ENCODE peak calls at places on chromosomes 3 and 15, in ten cellular contexts. One of them, this sample, is unnamed.

GRCh38 chr15:77021803-77022381 is 27.0 kb downstream of the PSTPIP1 start:
- DNase-seq in stimulated activated CD4-positive, alpha-beta T cell treated with anti-CD3 and anti-CD28 coated beads, Interleukin-4, amount 100 ng/mL, for 1 hour: no peak
- DNase-seq in DMS53: no peak
- DNase-seq in mesendoderm: no peak
- DNase-seq in cardiac muscle cell: peak; percentile 68
- DNase-seq in AG20443: peak; percentile 86
- DNase-seq in MM.1S: peak; percentile 68
- DNase-seq in GM04503: peak; percentile 29
- DNase-seq in activated T-cell treated with anti-CD3 and anti-CD28 coated beads, Interleukin-2, amount 50 U/mL, for 72 hours: peak; percentile 55
- DNase-seq in activated naive CD4-positive, alpha-beta T cell treated with anti-CD3 and anti-CD28 coated beads, Interleukin-2, amount 50 U/mL, for 72 hours: peak; percentile 32
- DNase-seq in this sample: peak; percentile 66

GRCh38 chr3:132464066-132464465 is 46.8 kb downstream of the DNAJC13 start:
- DNase-seq in stimulated activated CD4-positive, alpha-beta T cell treated with anti-CD3 and anti-CD28 coated beads, Interleukin-4, amount 100 ng/mL, for 1 hour: no peak
- DNase-seq in mesendoderm: no peak
- DNase-seq in GM04503: no peak
- DNase-seq in cardiac muscle cell: peak; percentile 33
- DNase-seq in MM.1S: no peak
- DNase-seq in activated naive CD4-positive, alpha-beta T cell treated with anti-CD3 and anti-CD28 coated beads, Interleukin-2, amount 50 U/mL, for 72 hours: no peak
- DNase-seq in activated T-cell treated with anti-CD3 and anti-CD28 coated beads, Interleukin-2, amount 50 U/mL, for 72 hours: no peak
- DNase-seq in AG20443: peak; percentile 7
- DNase-seq in DMS53: no peak
- DNase-seq in this sample: no peak

GRCh38 chr3:103847081-103848062 is 1412.6 kb downstream of the ZPLD1 start:
- DNase-seq in cardiac muscle cell: no peak
- DNase-seq in activated T-cell treated with anti-CD3 and anti-CD28 coated beads, Interleukin-2, amount 50 U/mL, for 72 hours: no peak
- DNase-seq in stimulated activated CD4-positive, alpha-beta T cell treated with anti-CD3 and anti-CD28 coated beads, Interleukin-4, amount 100 ng/mL, for 1 hour: no peak
- DNase-seq in activated naive CD4-positive, alpha-beta T cell treated with anti-CD3 and anti-CD28 coated beads, Interleukin-2, amount 50 U/mL, for 72 hours: no peak
- DNase-seq in mesendoderm: no peak
- DNase-seq in AG20443: no peak
- DNase-seq in MM.1S: no peak
- DNase-seq in DMS53: no peak
- DNase-seq in GM04503: no peak
- DNase-seq in this sample: no peak

GRCh38 chr3:48425281-48425812 is 4.5 kb downstream of the PLXNB1 start:
- DNase-seq in activated T-cell treated with anti-CD3 and anti-CD28 coated beads, Interleukin-2, amount 50 U/mL, for 72 hours: no peak
- DNase-seq in stimulated activated CD4-positive, alpha-beta T cell treated with anti-CD3 and anti-CD28 coated beads, Interleukin-4, amount 100 ng/mL, for 1 hour: no peak
- DNase-seq in activated naive CD4-positive, alpha-beta T cell treated with anti-CD3 and anti-CD28 coated beads, Interleukin-2, amount 50 U/mL, for 72 hours: no peak
- DNase-seq in cardiac muscle cell: peak; percentile 26
- DNase-seq in DMS53: no peak
- DNase-seq in GM04503: no peak
- DNase-seq in mesendoderm: no peak
- DNase-seq in MM.1S: no peak
- DNase-seq in AG20443: no peak
- DNase-seq in this sample: no peak

GRCh38 chr3:41317718-41318117 is 118.4 kb downstream of the CTNNB1 start:
- DNase-seq in activated naive CD4-positive, alpha-beta T cell treated with anti-CD3 and anti-CD28 coated beads, Interleukin-2, amount 50 U/mL, for 72 hours: no peak
- DNase-seq in DMS53: no peak
- DNase-seq in stimulated activated CD4-positive, alpha-beta T cell treated with anti-CD3 and anti-CD28 coated beads, Interleukin-4, amount 100 ng/mL, for 1 hour: no peak
- DNase-seq in AG20443: peak; percentile 40
- DNase-seq in activated T-cell treated with anti-CD3 and anti-CD28 coated beads, Interleukin-2, amount 50 U/mL, for 72 hours: no peak
- DNase-seq in cardiac muscle cell: peak; percentile 39
- DNase-seq in GM04503: peak; percentile 72
- DNase-seq in mesendoderm: no peak
- DNase-seq in MM.1S: no peak
- DNase-seq in this sample: no peak

GRCh38 chr3:172595648-172596393 is 72.6 kb upstream of the TNFSF10 start:
- DNase-seq in stimulated activated CD4-positive, alpha-beta T cell treated with anti-CD3 and anti-CD28 coated beads, Interleukin-4, amount 100 ng/mL, for 1 hour: no peak
- DNase-seq in cardiac muscle cell: peak; percentile 79
- DNase-seq in mesendoderm: peak; percentile 52
- DNase-seq in DMS53: peak; percentile 75
- DNase-seq in activated T-cell treated with anti-CD3 and anti-CD28 coated beads, Interleukin-2, amount 50 U/mL, for 72 hours: peak; percentile 48
- DNase-seq in MM.1S: peak; percentile 90
- DNase-seq in AG20443: peak; percentile 71
- DNase-seq in GM04503: peak; percentile 13
- DNase-seq in activated naive CD4-positive, alpha-beta T cell treated with anti-CD3 and anti-CD28 coated beads, Interleukin-2, amount 50 U/mL, for 72 hours: peak; percentile 40
- DNase-seq in this sample: peak; percentile 27

GRCh38 chr15:35174948-35175347 is 89.9 kb upstream of the NANOGP8 start:
- DNase-seq in cardiac muscle cell: no peak
- DNase-seq in activated naive CD4-positive, alpha-beta T cell treated with anti-CD3 and anti-CD28 coated beads, Interleukin-2, amount 50 U/mL, for 72 hours: no peak
- DNase-seq in activated T-cell treated with anti-CD3 and anti-CD28 coated beads, Interleukin-2, amount 50 U/mL, for 72 hours: no peak
- DNase-seq in GM04503: no peak
- DNase-seq in mesendoderm: no peak
- DNase-seq in MM.1S: no peak
- DNase-seq in stimulated activated CD4-positive, alpha-beta T cell treated with anti-CD3 and anti-CD28 coated beads, Interleukin-4, amount 100 ng/mL, for 1 hour: no peak
- DNase-seq in AG20443: no peak
- DNase-seq in DMS53: no peak
- DNase-seq in this sample: no peak

GRCh38 chr3:155664922-155665695 is 79.8 kb downstream of the PLCH1 start:
- DNase-seq in GM04503: peak; percentile 81
- DNase-seq in cardiac muscle cell: peak; percentile 96
- DNase-seq in activated naive CD4-positive, alpha-beta T cell treated with anti-CD3 and anti-CD28 coated beads, Interleukin-2, amount 50 U/mL, for 72 hours: no peak
- DNase-seq in MM.1S: no peak
- DNase-seq in AG20443: peak; percentile 86
- DNase-seq in stimulated activated CD4-positive, alpha-beta T cell treated with anti-CD3 and anti-CD28 coated beads, Interleukin-4, amount 100 ng/mL, for 1 hour: no peak
- DNase-seq in mesendoderm: no peak
- DNase-seq in activated T-cell treated with anti-CD3 and anti-CD28 coated beads, Interleukin-2, amount 50 U/mL, for 72 hours: no peak
- DNase-seq in DMS53: peak; percentile 12
- DNase-seq in this sample: no peak

GRCh38 chr15:32028921-32029320 is 1.4 kb upstream of the CHRNA7 start:
- DNase-seq in GM04503: no peak
- DNase-seq in cardiac muscle cell: no peak
- DNase-seq in activated T-cell treated with anti-CD3 and anti-CD28 coated beads, Interleukin-2, amount 50 U/mL, for 72 hours: no peak
- DNase-seq in activated naive CD4-positive, alpha-beta T cell treated with anti-CD3 and anti-CD28 coated beads, Interleukin-2, amount 50 U/mL, for 72 hours: no peak
- DNase-seq in MM.1S: no peak
- DNase-seq in stimulated activated CD4-positive, alpha-beta T cell treated with anti-CD3 and anti-CD28 coated beads, Interleukin-4, amount 100 ng/mL, for 1 hour: no peak
- DNase-seq in AG20443: no peak
- DNase-seq in DMS53: peak; percentile 16
- DNase-seq in mesendoderm: peak; percentile 82
- DNase-seq in this sample: no peak

GRCh38 chr15:90708516-90708915 is 8.6 kb upstream of the BLM start:
- DNase-seq in GM04503: no peak
- DNase-seq in AG20443: no peak
- DNase-seq in activated T-cell treated with anti-CD3 and anti-CD28 coated beads, Interleukin-2, amount 50 U/mL, for 72 hours: no peak
- DNase-seq in DMS53: no peak
- DNase-seq in cardiac muscle cell: no peak
- DNase-seq in MM.1S: no peak
- DNase-seq in mesendoderm: peak; percentile 43
- DNase-seq in activated naive CD4-positive, alpha-beta T cell treated with anti-CD3 and anti-CD28 coated beads, Interleukin-2, amount 50 U/mL, for 72 hours: no peak
- DNase-seq in stimulated activated CD4-positive, alpha-beta T cell treated with anti-CD3 and anti-CD28 coated beads, Interleukin-4, amount 100 ng/mL, for 1 hour: no peak
- DNase-seq in this sample: no peak

GRCh38 chr3:127443581-127444375 is 146.8 kb downstream of the TPRA1 start:
- DNase-seq in DMS53: no peak
- DNase-seq in MM.1S: no peak
- DNase-seq in AG20443: no peak
- DNase-seq in cardiac muscle cell: no peak
- DNase-seq in mesendoderm: no peak
- DNase-seq in stimulated activated CD4-positive, alpha-beta T cell treated with anti-CD3 and anti-CD28 coated beads, Interleukin-4, amount 100 ng/mL, for 1 hour: no peak
- DNase-seq in activated T-cell treated with anti-CD3 and anti-CD28 coated beads, Interleukin-2, amount 50 U/mL, for 72 hours: no peak
- DNase-seq in activated naive CD4-positive, alpha-beta T cell treated with anti-CD3 and anti-CD28 coated beads, Interleukin-2, amount 50 U/mL, for 72 hours: no peak
- DNase-seq in GM04503: no peak
- DNase-seq in this sample: no peak

GRCh38 chr3:190862209-190863118 is at the start of gene GMNC:
- DNase-seq in AG20443: peak; percentile 88
- DNase-seq in MM.1S: peak; percentile 93
- DNase-seq in stimulated activated CD4-positive, alpha-beta T cell treated with anti-CD3 and anti-CD28 coated beads, Interleukin-4, amount 100 ng/mL, for 1 hour: peak; percentile 36
- DNase-seq in DMS53: peak; percentile 85
- DNase-seq in GM04503: peak; percentile 11
- DNase-seq in mesendoderm: peak; percentile 87
- DNase-seq in cardiac muscle cell: peak; percentile 66
- DNase-seq in activated naive CD4-positive, alpha-beta T cell treated with anti-CD3 and anti-CD28 coated beads, Interleukin-2, amount 50 U/mL, for 72 hours: peak; percentile 38
- DNase-seq in activated T-cell treated with anti-CD3 and anti-CD28 coated beads, Interleukin-2, amount 50 U/mL, for 72 hours: peak; percentile 51
- DNase-seq in this sample: peak; percentile 28

GRCh38 chr15:79179108-79179561 is 88.6 kb upstream of the RASGRF1 start:
- DNase-seq in activated naive CD4-positive, alpha-beta T cell treated with anti-CD3 and anti-CD28 coated beads, Interleukin-2, amount 50 U/mL, for 72 hours: no peak
- DNase-seq in MM.1S: no peak
- DNase-seq in GM04503: no peak
- DNase-seq in activated T-cell treated with anti-CD3 and anti-CD28 coated beads, Interleukin-2, amount 50 U/mL, for 72 hours: no peak
- DNase-seq in mesendoderm: peak; percentile 92
- DNase-seq in DMS53: peak; percentile 80
- DNase-seq in AG20443: no peak
- DNase-seq in cardiac muscle cell: peak; percentile 18
- DNase-seq in stimulated activated CD4-positive, alpha-beta T cell treated with anti-CD3 and anti-CD28 coated beads, Interleukin-4, amount 100 ng/mL, for 1 hour: no peak
- DNase-seq in this sample: no peak

This sample was measured in stimulated activated naive CD8-positive, alpha-beta T cell treated with anti-CD3 and anti-CD28 coated beads, Interleukin-15, Interleukin-2, amounts not matched to agents 100 U/mL and 50 U/mL, for 24 hours.